ENCODE peak calls at places on chromosomes 6 and 20, in six cellular contexts. M, P, E, N, Z and X are unnamed samples.

GRCh38 chr6:96926425-96926824 is 1.9 kb downstream of the KLHL32 start:
- DNase-seq in M (no peak), P (no peak), E (no peak), N (no peak), Z (peak), X (no peak)

GRCh38 chr20:58310291-58310782 is 822 bp downstream of the RAB22A start:
- DNase-seq in M (peak), P (peak), E (no peak), N (peak), Z (no peak), X (no peak)

GRCh38 chr6:14126250-14126649 is 8.7 kb downstream of the CD83 start:
- DNase-seq in M (peak), P (no peak), E (no peak), N (no peak), Z (no peak), X (no peak)

GRCh38 chr6:100393493-100393892 is 71.2 kb downstream of the SIM1 start:
- DNase-seq in M (no peak), P (no peak), E (no peak), N (no peak), Z (no peak), X (no peak)

GRCh38 chr20:63702751-63703470 is 4.9 kb downstream of the ARFRP1 start:
- DNase-seq in M (no peak), P (no peak), E (no peak), N (no peak), Z (peak), X (peak)

GRCh38 chr6:163427498-163428254 is 13.2 kb downstream of the QKI start:
- DNase-seq in M (peak), P (no peak), E (no peak), N (peak), Z (no peak), X (no peak)

GRCh38 chr6:136085370-136086115 is 164.6 kb downstream of the MTFR2 start:
- DNase-seq in M (peak), P (no peak), E (no peak), N (no peak), Z (no peak), X (no peak)

GRCh38 chr6:39530201-39530759 is 194.9 kb downstream of the KIF6 start:
- DNase-seq in M (no peak), P (no peak), E (peak), N (no peak), Z (no peak), X (no peak)

GRCh38 chr6:134702279-134702678 is 247.6 kb downstream of the ALDH8A1 start:
- DNase-seq in M (no peak), P (no peak), E (no peak), N (no peak), Z (no peak), X (no peak)

GRCh38 chr6:145567853-145568252 is 167.5 kb downstream of the EPM2A start:
- DNase-seq in M (no peak), P (no peak), E (no peak), N (no peak), Z (no peak), X (no peak)

GRCh38 chr6:44135173-44135748 is 7.9 kb downstream of the TMEM63B start:
- DNase-seq in M (no peak), P (no peak), E (no peak), N (no peak), Z (no peak), X (no peak)

GRCh38 chr20:22438926-22439325 is 145.4 kb downstream of the FOXA2 start:
- DNase-seq in M (no peak), P (no peak), E (no peak), N (peak), Z (peak), X (peak)

GRCh38 chr6:18039481-18039880 is 52.0 kb upstream of the KIF13A start:
- DNase-seq in M (peak), P (no peak), E (no peak), N (no peak), Z (no peak), X (no peak)

GRCh38 chr6:78701407-78701806 is 165.9 kb upstream of the IRAK1BP1 start:
- DNase-seq in M (peak), P (no peak), E (no peak), N (no peak), Z (no peak), X (no peak)

GRCh38 chr6:154555075-154555677 is 44.7 kb upstream of the CNKSR3 start:
- DNase-seq in M (peak), P (peak), E (no peak), N (no peak), Z (no peak), X (peak)

GRCh38 chr20:24483435-24484080 is 14.1 kb downstream of the SYNDIG1 start:
- DNase-seq in M (no peak), P (no peak), E (no peak), N (no peak), Z (no peak), X (no peak)

GRCh38 chr6:63565058-63565726 is 7.1 kb upstream of the LOC128125822 start:
- DNase-seq in M (no peak), P (peak), E (no peak), N (peak), Z (no peak), X (no peak)

GRCh38 chr6:163782436-163783003 is 368.0 kb downstream of the QKI start:
- DNase-seq in M (no peak), P (no peak), E (peak), N (no peak), Z (no peak), X (no peak)

GRCh38 chr20:43563991-43564390 is 5.2 kb downstream of the SGK2 start:
- DNase-seq in M (no peak), P (no peak), E (no peak), N (no peak), Z (no peak), X (no peak)

GRCh38 chr20:43349841-43350240 is 107.9 kb upstream of the SRSF6 start:
- DNase-seq in M (no peak), P (no peak), E (no peak), N (no peak), Z (no peak), X (no peak)

GRCh38 chr20:45049904-45050471 is 50.9 kb downstream of the KCNS1 start:
- DNase-seq in M (no peak), P (no peak), E (no peak), N (no peak), Z (no peak), X (no peak)

GRCh38 chr6:108782231-108783041 is 65.8 kb upstream of the ARMC2 start:
- DNase-seq in M (peak), P (peak), E (no peak), N (peak), Z (peak), X (peak)

GRCh38 chr6:144215402-144215931 is 65.2 kb downstream of the STX11 start:
- DNase-seq in M (no peak), P (peak), E (peak), N (peak), Z (peak), X (peak)

GRCh38 chr6:89950879-89951391 is 56.7 kb downstream of the GJA10 start:
- DNase-seq in M (no peak), P (no peak), E (no peak), N (no peak), Z (no peak), X (no peak)

GRCh38 chr6:111761783-111762312 is 111.4 kb downstream of the FYN start:
- DNase-seq in M (peak), P (no peak), E (no peak), N (no peak), Z (no peak), X (no peak)

GRCh38 chr6:42047790-42048405 is 2.4 kb upstream of the TAF8 start:
- DNase-seq in M (no peak), P (no peak), E (no peak), N (no peak), Z (no peak), X (no peak)

GRCh38 chr6:34248198-34248726 is 544 bp downstream of the SMIM29 start:
- DNase-seq in M (peak), P (no peak), E (no peak), N (peak), Z (peak), X (peak)

GRCh38 chr20:20837574-20838021 is 125.2 kb upstream of the RALGAPA2 start:
- DNase-seq in M (peak), P (peak), E (no peak), N (peak), Z (peak), X (peak)

GRCh38 chr6:154166140-154166539 is 127.1 kb downstream of the OPRM1 start:
- DNase-seq in M (no peak), P (no peak), E (no peak), N (no peak), Z (no peak), X (no peak)

GRCh38 chr6:165223736-165224135 is 85.7 kb downstream of the C6orf118 start:
- DNase-seq in M (no peak), P (no peak), E (no peak), N (no peak), Z (no peak), X (no peak)

DNA sequence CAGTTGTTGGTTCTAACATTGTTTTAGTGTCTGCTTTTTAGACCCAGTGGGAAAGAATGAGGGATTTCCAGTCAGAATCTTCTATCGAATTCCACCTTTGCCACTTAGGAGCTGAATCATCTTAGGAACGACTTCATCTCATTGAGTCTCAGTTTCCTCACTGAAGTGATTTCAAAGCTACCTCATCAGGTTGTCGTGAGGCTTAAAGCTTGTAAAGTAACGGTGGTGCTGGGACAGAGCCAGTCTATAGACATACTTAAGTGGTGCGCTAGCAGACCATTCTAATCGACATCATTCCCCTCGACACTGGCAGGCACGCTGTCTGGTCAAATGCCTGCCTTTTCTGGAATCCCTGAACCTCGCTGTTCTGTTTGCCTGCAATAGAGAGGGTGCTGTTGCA is 55.5 kb downstream of the TMEM170B start:
- DNase-seq in M (no peak), P (no peak), E (no peak), N (no peak), Z (no peak), X (no peak)
- TF ChIP-seq BHLHE40 in M (no peak), P (no peak), E (no peak), N (no peak), Z (no peak), X (no peak)

DNA sequence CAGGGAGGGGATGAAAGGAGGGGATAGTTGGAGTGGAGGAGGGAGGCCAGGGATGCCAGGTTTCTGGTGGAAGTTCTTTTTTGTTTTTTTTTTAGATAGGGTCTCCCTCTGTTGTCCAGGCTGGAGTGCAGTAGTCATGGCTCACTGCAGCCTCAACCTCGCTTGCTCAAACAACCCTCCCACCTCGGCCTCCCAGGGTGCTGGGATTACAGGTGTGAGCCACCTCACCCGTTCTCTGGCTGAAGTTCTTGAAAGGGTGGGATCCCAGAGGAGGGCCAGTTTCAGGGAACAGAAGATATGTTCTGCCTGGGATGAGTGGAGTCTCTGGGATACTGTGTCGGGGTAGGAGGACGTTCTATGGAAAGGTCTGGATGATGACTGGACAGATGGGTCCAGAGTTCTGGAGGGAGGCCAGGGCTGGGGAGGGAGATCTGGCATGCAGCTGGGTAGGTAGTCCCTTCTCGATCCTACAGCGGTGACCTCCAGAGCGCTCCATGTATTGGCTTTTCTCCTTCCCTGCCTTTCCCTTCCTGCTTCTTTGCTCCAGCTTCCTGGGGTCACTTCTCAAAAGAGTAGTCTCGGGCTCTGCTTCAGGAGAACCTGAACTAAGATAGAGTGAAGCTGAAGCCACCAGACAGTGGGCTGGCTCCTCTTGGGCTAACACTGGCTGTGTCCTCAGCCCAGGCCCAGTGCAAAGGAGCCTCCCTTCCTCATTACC is 12.7 kb upstream of the SRC start:
- DNase-seq in M (no peak), P (no peak), E (no peak), N (no peak), Z (no peak), X (no peak)
- TF ChIP-seq BHLHE40 in M (no peak), P (no peak), E (no peak), N (no peak), Z (no peak), X (no peak)

GRCh38 chr6:72930733-72931132 is 294.6 kb downstream of the KHDC1L start:
- DNase-seq in M (no peak), P (no peak), E (no peak), N (no peak), Z (no peak), X (no peak)
- TF ChIP-seq BHLHE40 in M (no peak), P (no peak), E (no peak), N (no peak), Z (no peak), X (no peak)

DNA sequence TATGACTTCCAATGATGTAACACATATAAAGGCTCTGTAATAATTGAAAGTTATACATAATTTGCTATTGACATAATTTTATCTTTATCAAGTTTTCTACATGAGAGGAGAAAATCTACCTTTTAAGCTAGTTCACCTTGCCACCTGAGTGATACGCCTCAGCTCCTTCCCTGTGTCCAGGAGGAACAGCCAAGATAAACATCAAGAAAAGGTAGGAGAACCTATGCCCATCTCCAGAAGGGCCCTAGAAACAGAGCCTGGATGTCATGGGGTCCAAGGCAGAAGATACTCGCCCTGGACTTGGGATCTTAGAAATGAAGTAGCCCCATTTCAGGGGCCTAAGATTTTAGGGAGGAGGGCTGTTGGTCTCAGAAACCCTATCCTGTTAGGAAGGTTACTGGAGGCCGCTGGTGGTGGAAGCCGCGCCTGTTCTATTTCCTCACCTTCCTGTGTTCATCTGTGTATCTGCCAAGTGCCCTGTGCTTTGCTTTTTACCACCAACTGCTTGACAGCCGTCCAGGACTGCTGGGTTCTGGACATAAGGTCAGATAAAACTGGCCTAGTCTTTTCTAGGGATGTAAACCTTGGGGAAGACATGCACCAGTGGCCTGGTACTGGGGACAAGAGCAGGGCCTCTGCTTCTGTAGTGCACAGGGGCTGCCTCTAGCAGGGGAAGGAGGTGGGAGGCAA is 178.5 kb downstream of the ARID1B start:
- DNase-seq in M (no peak), P (no peak), E (no peak), N (no peak), Z (no peak), X (no peak)
- TF ChIP-seq BHLHE40 in M (no peak), P (no peak), E (no peak), N (no peak), Z (no peak), X (no peak)

GRCh38 chr20:6976535-6976934 is 209.0 kb downstream of the BMP2 start:
- DNase-seq in M (no peak), P (no peak), E (no peak), N (no peak), Z (no peak), X (no peak)
- TF ChIP-seq BHLHE40 in M (no peak), P (no peak), E (no peak), N (no peak), Z (no peak), X (no peak)

DNA sequence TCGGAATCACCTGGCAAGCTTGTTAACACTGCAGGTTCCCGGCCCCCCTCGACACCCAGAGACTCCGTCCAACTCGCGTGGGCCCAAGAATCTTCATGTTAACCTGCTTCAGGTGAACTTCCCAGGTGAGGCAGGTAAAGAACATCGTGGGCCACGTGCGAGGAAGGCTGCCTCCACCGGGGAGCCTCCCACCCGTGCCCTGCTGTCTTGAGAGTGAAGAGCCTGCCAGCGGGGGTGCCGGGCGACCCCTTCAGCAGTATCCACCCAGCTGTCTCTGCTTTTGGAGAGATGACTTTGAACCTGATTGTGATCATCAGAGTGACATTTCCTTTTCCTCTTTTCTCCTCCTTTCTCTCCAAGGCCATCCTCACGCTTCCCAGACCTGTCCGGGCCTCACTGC is 22.9 kb upstream of the RTF2 start:
- DNase-seq in M (no peak), P (no peak), E (no peak), N (no peak), Z (no peak), X (no peak)
- TF ChIP-seq BHLHE40 in M (no peak), P (no peak), E (no peak), N (no peak), Z (no peak), X (no peak)